ENCODE peak calls at places on chromosome 18, in six cellular contexts. C is mesendoderm, F is IMR-90, H is neuronal stem cell, G is mesenchymal stem cell, R is H9. Z is an unnamed sample.

GRCh38 chr18:24482826-24483225 is 22.4 kb downstream of the HRH4 start:
- DNase-seq in C (no peak), F (no peak), H (no peak), G (no peak), R (no peak), Z (no peak)

GRCh38 chr18:61998957-61999356 is 106.2 kb upstream of the RNF152 start:
- DNase-seq in C (peak), F (peak), H (no peak), G (peak), R (no peak), Z (peak)

GRCh38 chr18:79948719-79949411 is 2.6 kb downstream of the SLC66A2 start:
- DNase-seq in C (no peak), F (no peak), H (no peak), G (no peak), R (peak), Z (no peak)

GRCh38 chr18:25171334-25171733 is 180.6 kb downstream of the ZNF521 start:
- DNase-seq in C (no peak), F (no peak), H (no peak), G (no peak), R (no peak), Z (no peak)

GRCh38 chr18:64765908-64766307 is 617.0 kb upstream of the LINC00305 start:
- DNase-seq in C (no peak), F (no peak), H (no peak), G (no peak), R (no peak), Z (no peak)

GRCh38 chr18:77811510-77811909 is 561.9 kb downstream of the GALR1 start:
- DNase-seq in C (no peak), F (no peak), H (no peak), G (no peak), R (no peak), Z (no peak)

GRCh38 chr18:24003903-24004640 is 10.5 kb upstream of the TTC39C start:
- DNase-seq in C (no peak), F (peak), H (no peak), G (no peak), R (no peak), Z (no peak)

GRCh38 chr18:33838084-33838483 is 260.1 kb downstream of the ASXL3 start:
- DNase-seq in C (no peak), F (no peak), H (no peak), G (no peak), R (no peak), Z (no peak)

GRCh38 chr18:2087877-2088673 is 483.2 kb downstream of the METTL4 start:
- DNase-seq in C (no peak), F (no peak), H (no peak), G (peak), R (no peak), Z (peak)

GRCh38 chr18:34370704-34371405 is 146.1 kb upstream of the NOL4 start:
- DNase-seq in C (no peak), F (no peak), H (no peak), G (no peak), R (no peak), Z (no peak)

GRCh38 chr18:76524900-76525698 is 30.1 kb upstream of the ZNF516 start:
- DNase-seq in C (peak), F (peak), H (peak), G (peak), R (no peak), Z (no peak)

GRCh38 chr18:48612511-48612910 is 73.7 kb downstream of the CTIF start:
- DNase-seq in C (no peak), F (no peak), H (no peak), G (no peak), R (no peak), Z (no peak)

GRCh38 chr18:59087391-59087790 is 52.3 kb upstream of the SEC11C start:
- DNase-seq in C (no peak), F (peak), H (no peak), G (no peak), R (no peak), Z (peak)

GRCh38 chr18:6879508-6880195 is 150.1 kb downstream of the ARHGAP28 start:
- DNase-seq in C (no peak), F (no peak), H (no peak), G (no peak), R (no peak), Z (peak)

GRCh38 chr18:31680836-31681568 is 3.4 kb downstream of the B4GALT6 start:
- DNase-seq in C (peak), F (no peak), H (no peak), G (no peak), R (no peak), Z (no peak)

GRCh38 chr18:48590678-48591077 is 51.8 kb downstream of the CTIF start:
- DNase-seq in C (no peak), F (peak), H (no peak), G (peak), R (no peak), Z (no peak)

GRCh38 chr18:58867281-58867961 is 2.7 kb downstream of the ZNF532 start:
- DNase-seq in C (peak), F (no peak), H (no peak), G (no peak), R (peak), Z (no peak)

GRCh38 chr18:67875936-67876335 is 359.4 kb upstream of the DSEL start:
- DNase-seq in C (no peak), F (peak), H (no peak), G (peak), R (no peak), Z (no peak)

DNA sequence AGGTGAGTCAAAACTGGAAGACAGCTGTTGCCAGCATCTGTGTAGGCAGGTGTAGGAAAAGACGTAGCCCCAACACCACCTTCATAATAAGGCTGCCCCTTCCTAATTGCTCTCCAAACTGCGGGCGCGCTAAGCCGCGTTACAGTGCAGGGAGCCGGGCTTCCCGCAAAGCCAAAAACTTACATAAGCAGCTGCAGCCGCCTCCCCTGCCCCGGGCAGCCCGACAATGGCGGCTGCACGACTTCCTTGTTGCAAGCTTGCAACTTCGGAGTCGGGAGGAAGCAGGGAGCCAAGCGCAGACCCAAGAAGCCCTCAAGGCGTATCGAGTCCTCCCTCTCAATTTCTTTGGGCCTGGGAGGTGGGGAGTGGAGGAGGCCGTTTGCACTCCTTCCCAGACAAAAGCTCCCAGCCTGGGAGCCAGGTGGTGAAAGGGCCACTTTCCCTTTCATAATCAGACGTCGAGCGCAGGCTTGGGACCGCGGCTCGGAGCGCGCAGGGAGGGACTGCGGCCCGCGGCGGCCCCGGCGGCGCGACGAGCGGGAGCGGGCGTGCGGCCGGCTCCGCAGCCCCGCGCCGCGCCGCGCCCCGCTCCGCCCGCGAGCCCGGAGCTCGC is 802 bp downstream of the ZBTB14 start:
- DNase-seq in C (peak), F (peak), H (peak), G (peak), R (peak), Z (peak)
- H2BK5ac ChIP-seq in C (no peak), F (peak), H (no peak), G (peak), R (no peak), Z (peak)

GRCh38 chr18:12336251-12336650 is 28.2 kb downstream of the TUBB6 start:
- DNase-seq in C (peak), F (no peak), H (no peak), G (no peak), R (peak), Z (peak)

GRCh38 chr18:12335503-12335902 is 27.5 kb downstream of the TUBB6 start:
- DNase-seq in C (no peak), F (no peak), H (no peak), G (no peak), R (no peak), Z (no peak)

GRCh38 chr18:12334280-12335262 is 26.5 kb downstream of the TUBB6 start:
- DNase-seq in C (peak), F (no peak), H (no peak), G (no peak), R (peak), Z (peak)

GRCh38 chr18:12336887-12337286 is 28.8 kb downstream of the TUBB6 start:
- DNase-seq in C (peak), F (peak), H (no peak), G (peak), R (no peak), Z (no peak)

GRCh38 chr18:12338382-12338781 is 30.3 kb downstream of the TUBB6 start:
- DNase-seq in C (peak), F (no peak), H (no peak), G (no peak), R (no peak), Z (no peak)
- H2BK5ac ChIP-seq in C (no peak), F (no peak), H (no peak), G (no peak), R (no peak), Z (no peak)

GRCh38 chr18:21456428-21457178 is 143.9 kb downstream of the ESCO1 start:
- DNase-seq in C (no peak), F (no peak), H (no peak), G (no peak), R (no peak), Z (no peak)
- H2BK5ac ChIP-seq in C (no peak), F (no peak), H (no peak), G (no peak), R (no peak), Z (no peak)

GRCh38 chr18:8029061-8029460 is 461.9 kb downstream of the PTPRM start:
- DNase-seq in C (no peak), F (no peak), H (no peak), G (no peak), R (peak), Z (peak)
- H2BK5ac ChIP-seq in C (no peak), F (no peak), H (no peak), G (no peak), R (no peak), Z (no peak)

DNA sequence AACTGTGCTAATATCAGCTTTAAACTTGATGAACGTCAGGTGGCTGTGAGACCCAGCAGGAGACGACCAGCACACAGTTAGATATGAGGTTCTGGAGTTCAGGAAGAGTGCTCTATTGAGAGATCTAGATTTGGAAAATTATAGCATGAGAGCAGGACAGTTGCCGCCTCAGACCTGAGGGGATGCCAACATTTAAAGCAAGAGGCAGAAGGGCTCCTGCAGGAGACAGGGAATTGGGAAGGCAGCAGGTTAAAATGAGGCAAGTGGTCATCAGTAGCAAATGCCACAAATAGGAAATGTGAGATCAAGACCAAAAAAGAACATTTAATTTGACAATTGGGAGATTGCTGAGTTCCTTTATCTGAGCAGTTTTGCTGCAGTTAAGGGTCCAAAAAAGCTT is 471.9 kb downstream of the TGIF1 start:
- DNase-seq in C (no peak), F (no peak), H (no peak), G (no peak), R (no peak), Z (no peak)
- H2BK5ac ChIP-seq in C (no peak), F (no peak), H (no peak), G (no peak), R (no peak), Z (no peak)